ENCODE peak calls at places on chromosome 1, in ten cellular contexts. F, G, A, K, L, X, S, D, N and E are unnamed samples.
A peak's percentile ranks its signal among the peaks of the same experiment; 100 is the strongest.

GRCh38 chr1:76080552-76081093 is 6.1 kb downstream of the ST6GALNAC3 start:
- DNase-seq in F (no peak), G (no peak), A (no peak), K (no peak), L (no peak), X (no peak), S (no peak), D (no peak), N (no peak), E (no peak)

GRCh38 chr1:50418600-50419109 is 4.6 kb downstream of the DMRTA2 start:
- DNase-seq in F (no peak), G (no peak), A (no peak), K (no peak), L (no peak), X (peak; percentile 76), S (no peak), D (no peak), N (no peak), E (no peak)

GRCh38 chr1:55192093-55192492 is 23.1 kb downstream of the USP24 start:
- DNase-seq in F (no peak), G (no peak), A (no peak), K (no peak), L (no peak), X (no peak), S (no peak), D (no peak), N (no peak), E (no peak)

GRCh38 chr1:35569956-35570355 is 3.2 kb upstream of the TFAP2E start:
- DNase-seq in F (no peak), G (no peak), A (no peak), K (no peak), L (no peak), X (no peak), S (no peak), D (no peak), N (no peak), E (no peak)

GRCh38 chr1:108121361-108122143 is 78.6 kb downstream of the SLC25A24 start:
- DNase-seq in F (no peak), G (no peak), A (no peak), K (no peak), L (no peak), X (peak; percentile 88), S (no peak), D (no peak), N (no peak), E (no peak)

GRCh38 chr1:29991025-29991424 is 732.4 kb downstream of the MATN1 start:
- DNase-seq in F (no peak), G (no peak), A (no peak), K (no peak), L (no peak), X (peak; percentile 77), S (no peak), D (no peak), N (no peak), E (no peak)

GRCh38 chr1:206555473-206555935 is 48.2 kb downstream of the RASSF5 start:
- DNase-seq in F (peak; percentile 58), G (no peak), A (no peak), K (no peak), L (no peak), X (peak; percentile 61), S (no peak), D (no peak), N (peak; percentile 27), E (no peak)

GRCh38 chr1:62358974-62359373 is 39.7 kb upstream of the KANK4 start:
- DNase-seq in F (no peak), G (no peak), A (no peak), K (no peak), L (no peak), X (no peak), S (no peak), D (no peak), N (no peak), E (peak; percentile 6)

GRCh38 chr1:231938211-231938610 is 311.6 kb downstream of the DISC1 start:
- DNase-seq in F (no peak), G (no peak), A (no peak), K (no peak), L (no peak), X (no peak), S (no peak), D (no peak), N (no peak), E (no peak)

GRCh38 chr1:84929581-84929980 is 36.6 kb upstream of the LPAR3 start:
- DNase-seq in F (no peak), G (no peak), A (no peak), K (no peak), L (no peak), X (no peak), S (no peak), D (no peak), N (no peak), E (no peak)